ENCODE peak calls at places on chromosome 18, in nine cellular contexts. S is transverse colon, X is stomach, W is ovary, J is SK-N-SH, N is tibial nerve, A is suprapubic skin, I is A549, P is HepG2. T is an unnamed sample.

GRCh38 chr18:34691626-34692025 is 18.5 kb upstream of the DTNA start:
- DNase-seq in S (no peak), X (no peak), W (no peak), J (no peak), N (no peak), A (no peak), I (no peak), P (no peak), T (no peak)

GRCh38 chr18:75658330-75658729 is 230.8 kb upstream of the SMIM21 start:
- DNase-seq in S (no peak), X (no peak), W (no peak), J (no peak), N (no peak), A (no peak), I (no peak), P (no peak), T (no peak)

GRCh38 chr18:55462652-55463051 is 125.3 kb downstream of the TCF4 start:
- DNase-seq in S (no peak), X (no peak), W (no peak), J (no peak), N (no peak), A (no peak), I (no peak), P (no peak), T (no peak)

GRCh38 chr18:6207119-6207518 is 207.6 kb downstream of the L3MBTL4 start:
- DNase-seq in S (no peak), X (peak), W (no peak), J (no peak), N (no peak), A (no peak), I (no peak), P (no peak), T (no peak)

GRCh38 chr18:25563816-25564370 is 211.9 kb upstream of the ZNF521 start:
- DNase-seq in S (no peak), X (no peak), W (no peak), J (no peak), N (no peak), A (no peak), I (no peak), P (no peak), T (no peak)

GRCh38 chr18:8685914-8686216 is 19.5 kb upstream of the MTCL1 start:
- DNase-seq in S (no peak), X (no peak), W (no peak), J (no peak), N (no peak), A (no peak), I (no peak), P (no peak), T (no peak)

GRCh38 chr18:21557607-21558253 is 42.8 kb downstream of the ESCO1 start:
- DNase-seq in S (no peak), X (no peak), W (no peak), J (no peak), N (no peak), A (no peak), I (no peak), P (no peak), T (no peak)

GRCh38 chr18:48442761-48443160 is 33.6 kb upstream of the ZBTB7C start:
- DNase-seq in S (no peak), X (no peak), W (no peak), J (no peak), N (no peak), A (no peak), I (no peak), P (no peak), T (no peak)

GRCh38 chr18:48044944-48045343 is 114.5 kb upstream of the SMAD2 start:
- DNase-seq in S (no peak), X (no peak), W (peak), J (no peak), N (no peak), A (no peak), I (no peak), P (no peak), T (peak)

DNA sequence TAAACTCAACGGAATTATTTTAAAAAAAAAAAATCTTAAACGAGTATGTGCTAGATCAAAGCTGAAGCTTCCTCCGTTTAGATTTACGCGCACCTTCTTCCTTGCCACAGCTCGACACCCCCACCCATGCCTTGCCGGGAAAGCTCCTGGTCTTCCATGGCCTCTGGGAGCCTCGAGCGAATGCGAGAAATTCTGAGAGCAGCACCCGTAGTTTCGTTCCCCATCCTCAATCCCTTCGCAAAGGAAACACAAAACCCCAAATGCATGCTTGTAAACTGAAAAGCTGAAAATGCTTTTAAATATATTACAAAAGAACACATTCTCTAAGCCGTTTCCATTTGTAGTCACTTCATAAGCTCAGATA is 1.6 kb downstream of the DSC3 start:
- DNase-seq in S (no peak), X (no peak), W (no peak), J (peak), N (no peak), A (no peak), I (no peak), P (no peak), T (no peak)
- TF ChIP-seq EP300 in S (no peak), X (no peak), W (no peak), J (no peak), N (no peak), A (no peak), I (no peak), P (no peak), T (no peak)

GRCh38 chr18:23671564-23671963 is 8.9 kb upstream of the ANKRD29 start:
- DNase-seq in S (no peak), X (no peak), W (no peak), J (no peak), N (no peak), A (no peak), I (no peak), P (no peak), T (peak)
- TF ChIP-seq EP300 in S (no peak), X (no peak), W (no peak), J (no peak), N (no peak), A (no peak), I (no peak), P (no peak), T (no peak)

GRCh38 chr18:51478908-51479307 is 281.4 kb upstream of the MEX3C start:
- DNase-seq in S (no peak), X (no peak), W (no peak), J (no peak), N (no peak), A (no peak), I (no peak), P (no peak), T (no peak)
- TF ChIP-seq EP300 in S (no peak), X (no peak), W (no peak), J (no peak), N (no peak), A (no peak), I (no peak), P (no peak), T (no peak)

GRCh38 chr18:58209326-58209725 is 165.3 kb downstream of the NEDD4L start:
- DNase-seq in S (no peak), X (no peak), W (no peak), J (no peak), N (no peak), A (no peak), I (no peak), P (no peak), T (no peak)

GRCh38 chr18:58205780-58206160 is 161.7 kb downstream of the NEDD4L start:
- DNase-seq in S (no peak), X (no peak), W (no peak), J (no peak), N (no peak), A (no peak), I (no peak), P (no peak), T (no peak)

GRCh38 chr18:58208207-58208944 is 164.3 kb downstream of the NEDD4L start:
- DNase-seq in S (no peak), X (no peak), W (no peak), J (no peak), N (no peak), A (no peak), I (no peak), P (no peak), T (no peak)

GRCh38 chr18:58205087-58205779 is 161.2 kb downstream of the NEDD4L start:
- DNase-seq in S (no peak), X (no peak), W (no peak), J (no peak), N (no peak), A (no peak), I (no peak), P (no peak), T (no peak)

DNA sequence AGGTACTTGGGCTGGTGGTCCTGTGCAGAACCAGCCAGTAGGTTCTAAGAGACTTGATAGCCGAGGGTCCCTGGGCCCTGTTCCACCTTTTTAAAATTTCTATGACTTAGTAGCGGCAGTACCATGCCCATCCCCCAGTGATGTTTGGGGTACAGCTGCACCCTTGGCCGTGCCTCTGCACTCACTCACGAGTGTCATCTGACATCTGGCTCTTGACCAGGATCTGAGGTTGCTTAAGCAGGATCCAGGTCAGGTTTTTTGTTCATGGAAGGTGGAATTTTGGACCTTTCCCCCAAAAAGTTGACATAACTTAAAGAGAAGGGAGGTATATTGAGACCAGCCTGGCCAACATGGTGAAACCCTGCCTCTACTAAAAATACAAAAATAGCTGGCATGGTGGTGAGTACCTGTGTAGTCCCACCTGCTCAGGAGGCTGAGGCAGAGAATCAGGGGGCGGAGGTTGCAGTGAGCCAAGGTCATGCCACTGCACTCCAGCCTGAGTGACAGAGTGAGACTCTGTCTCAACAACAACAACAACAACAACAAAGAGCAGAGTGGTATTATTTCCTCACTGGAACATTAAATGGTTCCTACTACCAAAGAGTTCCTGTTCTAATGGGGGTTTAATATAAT is 163.6 kb downstream of the NEDD4L start:
- DNase-seq in S (no peak), X (no peak), W (no peak), J (no peak), N (no peak), A (no peak), I (no peak), P (no peak), T (no peak)
- TF ChIP-seq EP300 in S (no peak), X (no peak), W (no peak), J (no peak), N (no peak), A (no peak), I (no peak), P (no peak), T (no peak)

GRCh38 chr18:14117611-14118010 is 14.6 kb downstream of the ZNF519 start:
- DNase-seq in S (no peak), X (no peak), W (no peak), J (no peak), N (no peak), A (no peak), I (no peak), P (no peak), T (no peak)
- TF ChIP-seq EP300 in S (no peak), X (no peak), W (no peak), J (no peak), N (no peak), A (no peak), I (no peak), P (no peak), T (no peak)

T was measured in sigmoid colon.